ENCODE peak calls at places on chromosomes 3 and 15, in five cellular contexts. E is HCEC 1CT; R is NT2/D1; G is naive thymus-derived CD8-positive, alpha-beta T cell; M is activated CD4-positive, alpha-beta T cell treated with anti-CD3 and anti-CD28 coated beads for 1 hour. T is an unnamed sample.

GRCh38 chr15:75695634-75696302 is 16.9 kb downstream of the CSPG4 start:
- DNase-seq in E (no peak), R (no peak), G (no peak), M (no peak), T (no peak)

GRCh38 chr3:174342206-174342605 is 516.9 kb upstream of the NAALADL2 start:
- DNase-seq in E (no peak), R (no peak), G (no peak), M (no peak), T (no peak)

GRCh38 chr3:50632450-50632849 is 15.5 kb downstream of the MAPKAPK3 start:
- DNase-seq in E (no peak), R (no peak), G (no peak), M (no peak), T (no peak)

GRCh38 chr3:38907426-38907825 is 91.4 kb upstream of the SCN10A start:
- DNase-seq in E (peak), R (no peak), G (no peak), M (no peak), T (no peak)

GRCh38 chr3:86180696-86181095 is 810.3 kb downstream of the VGLL3 start:
- DNase-seq in E (no peak), R (no peak), G (no peak), M (no peak), T (no peak)

GRCh38 chr3:10010546-10011465 is 15.4 kb upstream of the FANCD2 start:
- DNase-seq in E (peak), R (peak), G (peak), M (peak), T (peak)

GRCh38 chr3:4864503-4864902 is 114.7 kb upstream of the BHLHE40 start:
- DNase-seq in E (no peak), R (no peak), G (no peak), M (no peak), T (no peak)

GRCh38 chr3:138187296-138188012 is at the start of gene ARMC8:
- DNase-seq in E (no peak), R (peak), G (no peak), M (peak), T (peak)

GRCh38 chr3:48058089-48058488 is 41.9 kb upstream of the MAP4 start:
- DNase-seq in E (no peak), R (no peak), G (no peak), M (no peak), T (no peak)

GRCh38 chr3:126522363-126522788 is 1.6 kb upstream of the CHST13 start:
- DNase-seq in E (peak), R (peak), G (peak), M (peak), T (peak)

GRCh38 chr3:8767667-8768363 is 1.6 kb downstream of the OXTR start:
- DNase-seq in E (no peak), R (no peak), G (no peak), M (no peak), T (no peak)

GRCh38 chr3:141093971-141094401 is 42.8 kb downstream of the SPSB4 start:
- DNase-seq in E (no peak), R (no peak), G (no peak), M (no peak), T (no peak)

GRCh38 chr3:58585005-58585786 is 8.0 kb upstream of the FAM107A start:
- DNase-seq in E (peak), R (peak), G (peak), M (peak), T (peak)

GRCh38 chr15:65068436-65068835 is 645 bp upstream of the RASL12 start:
- DNase-seq in E (no peak), R (no peak), G (no peak), M (no peak), T (no peak)

GRCh38 chr3:193816656-193817311 is 223.8 kb downstream of the OPA1 start:
- DNase-seq in E (no peak), R (peak), G (no peak), M (no peak), T (peak)

GRCh38 chr3:65550137-65550536 is 488.6 kb downstream of the MAGI1 start:
- DNase-seq in E (no peak), R (no peak), G (no peak), M (no peak), T (no peak)